ENCODE peak calls at places on chromosomes 12 and 14, in four cellular contexts. J is A549, L is lower leg skin, U is natural killer cell. S is an unnamed sample.

GRCh38 chr12:95838125-95838524 is 20.6 kb upstream of the SNRPF start:
- DNase-seq in J (peak; percentile 90), L (peak; percentile 37), U (no peak), S (no peak)

GRCh38 chr12:5503371-5503770 is 71.5 kb downstream of the NTF3 start:
- DNase-seq in J (no peak), L (no peak), U (no peak), S (no peak)

GRCh38 chr12:78185109-78185508 is 354.4 kb downstream of the NAV3 start:
- DNase-seq in J (no peak), L (no peak), U (no peak), S (no peak)

GRCh38 chr12:101670007-101670671 is 27.3 kb upstream of the CHPT1 start:
- DNase-seq in J (peak; percentile 69), L (peak; percentile 41), U (peak; percentile 20), S (no peak)

GRCh38 chr12:109116611-109116949 is 193 bp downstream of the ACACB start:
- DNase-seq in J (no peak), L (no peak), U (no peak), S (no peak)

GRCh38 chr14:34775342-34775741 is 60.9 kb upstream of the CFL2 start:
- DNase-seq in J (no peak), L (no peak), U (no peak), S (no peak)

GRCh38 chr14:68306934-68307758 is 485.7 kb downstream of the ZFP36L1 start:
- DNase-seq in J (no peak), L (no peak), U (no peak), S (no peak)

GRCh38 chr12:96208346-96208745 is 14.2 kb downstream of the ELK3 start:
- DNase-seq in J (no peak), L (no peak), U (no peak), S (no peak)

GRCh38 chr12:120687570-120688289 is 781 bp downstream of the MLEC start:
- DNase-seq in J (no peak), L (no peak), U (peak; percentile 25), S (no peak)

GRCh38 chr14:100554696-100555320 is 32.4 kb downstream of the BEGAIN start:
- DNase-seq in J (no peak), L (no peak), U (no peak), S (no peak)

GRCh38 chr12:98253207-98253606 is 262.2 kb upstream of the TMPO start:
- DNase-seq in J (no peak), L (no peak), U (no peak), S (no peak)

GRCh38 chr14:93969082-93969828 is 7.1 kb downstream of the ASB2 start:
- DNase-seq in J (no peak), L (no peak), U (no peak), S (no peak)

DNA sequence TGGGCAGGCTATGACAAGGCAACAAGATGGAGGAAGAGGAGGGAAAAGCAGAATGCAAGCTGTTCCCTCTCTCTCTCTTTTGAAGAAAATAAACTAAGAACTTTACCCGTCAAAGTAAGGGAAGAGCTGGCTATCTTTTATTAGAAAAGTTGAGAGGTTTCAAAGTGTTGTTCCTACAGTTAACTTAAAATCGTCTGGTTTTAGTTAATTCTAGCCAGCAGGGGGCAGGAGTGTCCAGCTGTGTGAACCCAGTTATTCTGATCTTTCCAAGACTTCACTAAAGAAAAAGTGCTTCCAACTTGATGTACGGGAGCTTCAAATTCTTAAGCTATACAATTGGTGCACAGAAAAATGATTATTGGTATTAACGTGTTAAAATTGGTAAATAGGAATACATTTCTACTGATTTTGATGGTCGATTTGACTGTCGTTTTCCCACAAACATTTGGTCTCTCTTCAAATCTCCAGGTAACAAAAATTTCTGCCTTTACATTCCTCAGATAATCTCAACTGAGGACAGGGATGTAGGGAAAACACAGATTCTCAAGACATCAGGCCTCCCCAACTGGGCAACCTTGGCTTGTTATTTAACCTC is 28.4 kb upstream of the MON2 start:
- DNase-seq in J (peak; percentile 69), L (peak; percentile 44), U (no peak), S (no peak)
- TF ChIP-seq CTCF in J (peak; percentile 88), L (no peak), U (peak; percentile 76), S (peak; percentile 85)

GRCh38 chr12:117854339-117855012 is 114.3 kb downstream of the KSR2 start:
- DNase-seq in J (peak; percentile 84), L (no peak), U (no peak), S (no peak)
- TF ChIP-seq CTCF in J (peak; percentile 65), L (no peak), U (peak; percentile 30), S (peak; percentile 87)

GRCh38 chr12:87866602-87867292 is 162.5 kb downstream of the C12orf50 start:
- DNase-seq in J (peak; percentile 34), L (no peak), U (no peak), S (no peak)
- TF ChIP-seq CTCF in J (peak; percentile 35), L (no peak), U (no peak), S (peak; percentile 63)

DNA sequence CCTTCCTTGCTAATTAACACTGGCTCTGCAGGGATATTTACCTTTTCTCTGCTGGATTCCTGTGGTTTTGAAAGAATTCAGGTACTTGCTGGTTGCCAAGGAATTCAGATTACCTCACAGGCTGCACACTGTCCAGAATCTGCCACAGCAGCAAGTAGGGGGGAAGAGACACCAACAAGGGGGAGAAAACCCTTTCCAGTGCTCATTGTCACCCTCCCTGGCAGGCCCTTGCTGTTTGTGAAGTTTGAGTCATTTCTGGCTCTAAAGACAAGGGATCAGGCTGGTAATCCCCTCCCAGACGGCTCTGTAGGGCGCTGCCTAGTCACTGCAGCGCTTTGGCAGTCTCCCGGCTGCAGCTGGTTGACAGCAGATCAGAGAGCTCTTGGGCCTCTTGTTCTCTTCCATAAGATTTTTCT is 50.8 kb downstream of the TTLL5 start:
- DNase-seq in J (peak; percentile 68), L (peak; percentile 32), U (no peak), S (no peak)
- TF ChIP-seq CTCF in J (no peak), L (no peak), U (no peak), S (no peak)

GRCh38 chr14:30283822-30284446 is 275.0 kb upstream of the G2E3 start:
- DNase-seq in J (peak; percentile 50), L (no peak), U (no peak), S (no peak)
- TF ChIP-seq CTCF in J (peak; percentile 48), L (no peak), U (no peak), S (peak; percentile 77)

GRCh38 chr12:132702640-132703039 is 8.0 kb upstream of the PGAM5 start:
- DNase-seq in J (no peak), L (no peak), U (no peak), S (no peak)
- TF ChIP-seq CTCF in J (no peak), L (no peak), U (no peak), S (no peak)

S was measured in type B pancreatic cell.